ENCODE peak calls at places on chromosome 6, in four cellular contexts. T is endothelial cell; S is NCI-H1092; F is activated CD4-positive, CD25-positive, alpha-beta regulatory T cell. Y is an unnamed sample.

GRCh38 chr6:36019167-36019566 is 5.3 kb downstream of the SLC26A8 start:
- DNase-seq in T (no peak), S (no peak), F (no peak), Y (no peak)

GRCh38 chr6:81241717-81242116 is 510.8 kb downstream of the TENT5A start:
- DNase-seq in T (no peak), S (no peak), F (no peak), Y (no peak)

GRCh38 chr6:11174245-11174616 is 58.2 kb downstream of the NEDD9 start:
- DNase-seq in T (no peak), S (no peak), F (no peak), Y (no peak)

GRCh38 chr6:56435326-56435725 is 187.9 kb upstream of the COL21A1 start:
- DNase-seq in T (no peak), S (no peak), F (no peak), Y (no peak)

GRCh38 chr6:145028144-145028818 is 707.0 kb downstream of the EPM2A start:
- DNase-seq in T (peak), S (no peak), F (no peak), Y (no peak)

GRCh38 chr6:7145269-7146078 is 37.7 kb downstream of the RREB1 start:
- DNase-seq in T (no peak), S (no peak), F (no peak), Y (no peak)

GRCh38 chr6:116424001-116424400 is 37.2 kb upstream of the CALHM6 start:
- DNase-seq in T (no peak), S (no peak), F (no peak), Y (no peak)

GRCh38 chr6:44050872-44051421 is 76.3 kb downstream of the MRPL14 start:
- DNase-seq in T (no peak), S (no peak), F (no peak), Y (no peak)

GRCh38 chr6:137571854-137572253 is 77.7 kb upstream of the OLIG3 start:
- DNase-seq in T (peak), S (no peak), F (peak), Y (peak)

GRCh38 chr6:35368038-35368887 is 25.9 kb downstream of the PPARD start:
- DNase-seq in T (no peak), S (no peak), F (no peak), Y (no peak)

GRCh38 chr6:6686748-6687601 is 98.5 kb downstream of the LY86 start:
- DNase-seq in T (peak), S (peak), F (no peak), Y (no peak)

GRCh38 chr6:136076496-136076895 is 173.6 kb downstream of the MTFR2 start:
- DNase-seq in T (no peak), S (no peak), F (no peak), Y (no peak)

GRCh38 chr6:17015144-17015543 is 86.7 kb upstream of the STMND1 start:
- DNase-seq in T (no peak), S (no peak), F (no peak), Y (no peak)

GRCh38 chr6:3499603-3500002 is 42.8 kb upstream of the SLC22A23 start:
- DNase-seq in T (no peak), S (no peak), F (no peak), Y (no peak)

GRCh38 chr6:72776456-72776855 is 154.6 kb downstream of the KCNQ5 start:
- DNase-seq in T (no peak), S (no peak), F (no peak), Y (no peak)

GRCh38 chr6:40901322-40902055 is 137.5 kb downstream of the UNC5CL start:
- DNase-seq in T (no peak), S (no peak), F (no peak), Y (no peak)

GRCh38 chr6:43129434-43130194 is 41.5 kb upstream of the SRF start:
- DNase-seq in T (peak), S (peak), F (no peak), Y (no peak)

GRCh38 chr6:148435386-148435785 is 92.7 kb downstream of the SASH1 start:
- DNase-seq in T (no peak), S (no peak), F (no peak), Y (no peak)

GRCh38 chr6:36961441-36962430 is 7.2 kb downstream of the PI16 start:
- DNase-seq in T (no peak), S (no peak), F (no peak), Y (no peak)

GRCh38 chr6:27188885-27189418 is 58.5 kb upstream of the PRSS16 start:
- DNase-seq in T (peak), S (peak), F (no peak), Y (peak)

GRCh38 chr6:39083111-39083702 is 31.8 kb downstream of the SAYSD1 start:
- DNase-seq in T (no peak), S (peak), F (no peak), Y (no peak)

GRCh38 chr6:83605517-83605916 is 93.2 kb downstream of the PRSS35 start:
- DNase-seq in T (peak), S (no peak), F (no peak), Y (no peak)

GRCh38 chr6:107805504-107805903 is 18.6 kb downstream of the SCML4 start:
- DNase-seq in T (no peak), S (no peak), F (no peak), Y (no peak)

GRCh38 chr6:170296746-170297576 is 6.1 kb upstream of the DLL1 start:
- DNase-seq in T (no peak), S (peak), F (no peak), Y (no peak)

GRCh38 chr6:74940211-74940610 is 265.6 kb downstream of the COL12A1 start:
- DNase-seq in T (no peak), S (no peak), F (no peak), Y (no peak)

GRCh38 chr6:28161410-28162079 is 19.9 kb downstream of the ZKSCAN8 start:
- DNase-seq in T (peak), S (no peak), F (peak), Y (peak)

GRCh38 chr6:22570185-22570551 is 802 bp downstream of the HDGFL1 start:
- DNase-seq in T (no peak), S (no peak), F (no peak), Y (no peak)